ENCODE peak calls at places on chromosomes 1 and 21, in five cellular contexts. G is cardiac fibroblast, B is IMR-90, L is foreskin fibroblast, N is body of pancreas. K is an unnamed sample.

GRCh38 chr21:39009587-39010225 is 173.5 kb downstream of the PSMG1 start:
- DNase-seq in B (no peak), G (no peak), L (no peak), N (no peak), K (no peak)

GRCh38 chr1:43994794-43995790 is 3.7 kb downstream of the CCDC24 start:
- DNase-seq in N (no peak), B (no peak), G (peak), L (peak), K (no peak)

GRCh38 chr1:243712890-243713425 is 137.1 kb downstream of the AKT3 start:
- DNase-seq in G (no peak), B (peak), L (no peak), N (no peak), K (no peak)

GRCh38 chr1:179047637-179048002 is 21.9 kb downstream of the FAM20B start:
- DNase-seq in N (no peak), B (no peak), G (no peak), L (no peak), K (no peak)

GRCh38 chr21:45997495-45998275 is 16.1 kb downstream of the COL6A1 start:
- DNase-seq in B (no peak), N (no peak), G (no peak), L (no peak), K (no peak)

GRCh38 chr1:66386712-66387111 is 147.2 kb upstream of the SGIP1 start:
- DNase-seq in B (no peak), G (no peak), L (no peak), N (no peak), K (no peak)

GRCh38 chr1:96698332-96698983 is 23.1 kb upstream of the PTBP2 start:
- DNase-seq in L (no peak), N (no peak), G (peak), B (peak), K (no peak)

GRCh38 chr1:206722751-206723499 is 38.2 kb downstream of the MAPKAPK2 start:
- DNase-seq in N (no peak), L (no peak), B (no peak), G (peak), K (no peak)

GRCh38 chr1:60765204-60765603 is 317.2 kb upstream of the NFIA start:
- DNase-seq in G (peak), L (peak), B (no peak), N (peak), K (peak)

GRCh38 chr1:241555526-241555925 is 23.3 kb downstream of the KMO start:
- DNase-seq in G (no peak), N (no peak), L (no peak), B (no peak), K (no peak)

GRCh38 chr1:246528933-246529731 is 22.1 kb upstream of the SMYD3 start:
- DNase-seq in G (no peak), N (no peak), B (no peak), L (no peak), K (no peak)

GRCh38 chr1:240844466-240844865 is 232.5 kb upstream of the GREM2 start:
- DNase-seq in L (no peak), B (no peak), N (no peak), G (no peak), K (no peak)

GRCh38 chr1:116514708-116515525 is 55.9 kb downstream of the CD58 start:
- DNase-seq in L (peak), N (no peak), B (no peak), G (peak), K (peak)

GRCh38 chr1:67724928-67725560 is 40.0 kb downstream of the GADD45A start:
- DNase-seq in L (peak), G (peak), N (peak), B (peak), K (no peak)

GRCh38 chr1:226691257-226691656 is 47.8 kb downstream of the ITPKB start:
- DNase-seq in L (no peak), B (no peak), N (no peak), G (no peak), K (no peak)

GRCh38 chr1:24020032-24020431 is 39.9 kb upstream of the SRSF10 start:
- DNase-seq in L (peak), N (no peak), G (peak), B (peak), K (no peak)

GRCh38 chr1:41751804-41752513 is 166.8 kb downstream of the HIVEP3 start:
- DNase-seq in L (peak), B (peak), N (no peak), G (peak), K (no peak)

GRCh38 chr1:160520582-160520981 is 2.5 kb downstream of the SLAMF6 start:
- DNase-seq in N (no peak), G (no peak), B (no peak), L (no peak), K (no peak)

GRCh38 chr1:84426376-84426775 is 28.1 kb downstream of the DNASE2B start:
- DNase-seq in N (no peak), B (no peak), G (no peak), L (no peak), K (no peak)

GRCh38 chr1:201229095-201229494 is 38.5 kb downstream of the IGFN1 start:
- DNase-seq in G (no peak), B (no peak), L (no peak), N (no peak), K (no peak)

GRCh38 chr21:37224861-37225260 is 42.3 kb downstream of the VPS26C start:
- DNase-seq in N (no peak), B (no peak), G (no peak), L (no peak), K (no peak)

GRCh38 chr1:155871390-155871789 is 12.0 kb downstream of the SYT11 start:
- DNase-seq in L (peak), B (peak), G (peak), N (peak), K (no peak)

GRCh38 chr1:241639653-241640148 is 468 bp downstream of the CHML start:
- DNase-seq in L (no peak), B (no peak), N (no peak), G (no peak), K (no peak)

GRCh38 chr1:46621930-46622329 is 5.3 kb upstream of the MOB3C start:
- DNase-seq in N (no peak), L (peak), B (no peak), G (no peak), K (no peak)

GRCh38 chr1:46623733-46624695 is 7.4 kb upstream of the MOB3C start:
- DNase-seq in L (peak), B (peak), N (no peak), G (peak), K (no peak)

GRCh38 chr1:46619656-46620055 is 3.0 kb upstream of the MOB3C start:
- DNase-seq in G (no peak), L (no peak), N (no peak), B (no peak), K (no peak)

GRCh38 chr1:46618746-46619415 is 2.3 kb upstream of the MOB3C start:
- DNase-seq in B (no peak), G (no peak), N (no peak), L (no peak), K (no peak)

GRCh38 chr1:46622341-46622740 is 5.7 kb upstream of the MOB3C start:
- DNase-seq in B (peak), G (peak), L (peak), N (peak), K (no peak)
- TF ChIP-seq CTCF in B (peak), G (peak), L (peak), N (peak), K (peak)

DNA sequence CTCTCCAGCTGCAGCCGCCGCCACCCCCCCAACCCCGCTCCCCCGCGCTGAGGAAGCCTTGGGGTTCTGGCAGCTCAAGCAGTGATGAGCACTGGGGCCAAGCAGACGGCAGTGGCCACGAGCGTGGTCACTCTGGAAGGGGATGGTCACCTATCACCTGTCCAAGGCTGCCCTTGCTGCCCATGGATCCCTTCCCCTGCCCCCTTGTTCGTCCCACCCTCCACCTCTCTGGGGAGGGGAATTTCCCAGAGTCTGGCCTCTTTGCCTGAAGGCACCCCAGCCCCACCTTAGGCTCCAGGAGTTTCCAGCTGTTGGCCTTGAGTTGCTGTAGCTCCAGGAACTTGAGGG is 7.2 kb upstream of the SMIM12 start:
- DNase-seq in B (no peak), G (no peak), N (no peak), L (no peak), K (no peak)
- H3K4me3 ChIP-seq in B (peak), G (peak), N (no peak), L (peak), K (peak)

GRCh38 chr21:44836349-44836665 is 18.4 kb upstream of the SUMO3 start:
- DNase-seq in N (no peak), B (no peak), L (no peak), G (no peak), K (no peak)
- TF ChIP-seq CTCF in N (no peak), B (no peak), L (no peak), G (no peak), K (no peak)

GRCh38 chr1:52726265-52727113 is at the start of gene ZYG11B:
- DNase-seq in B (peak), L (peak), G (peak), N (peak), K (peak)

GRCh38 chr1:52723260-52723659 is 3.0 kb upstream of the ZYG11B start:
- DNase-seq in G (no peak), B (no peak), N (no peak), L (no peak), K (no peak)

GRCh38 chr1:52727114-52727586 is 897 bp downstream of the ZYG11B start:
- DNase-seq in L (peak), G (no peak), N (peak), B (no peak), K (no peak)

GRCh38 chr1:52725903-52726264 is 369 bp upstream of the ZYG11B start:
- DNase-seq in G (no peak), B (no peak), N (no peak), L (no peak), K (no peak)

DNA sequence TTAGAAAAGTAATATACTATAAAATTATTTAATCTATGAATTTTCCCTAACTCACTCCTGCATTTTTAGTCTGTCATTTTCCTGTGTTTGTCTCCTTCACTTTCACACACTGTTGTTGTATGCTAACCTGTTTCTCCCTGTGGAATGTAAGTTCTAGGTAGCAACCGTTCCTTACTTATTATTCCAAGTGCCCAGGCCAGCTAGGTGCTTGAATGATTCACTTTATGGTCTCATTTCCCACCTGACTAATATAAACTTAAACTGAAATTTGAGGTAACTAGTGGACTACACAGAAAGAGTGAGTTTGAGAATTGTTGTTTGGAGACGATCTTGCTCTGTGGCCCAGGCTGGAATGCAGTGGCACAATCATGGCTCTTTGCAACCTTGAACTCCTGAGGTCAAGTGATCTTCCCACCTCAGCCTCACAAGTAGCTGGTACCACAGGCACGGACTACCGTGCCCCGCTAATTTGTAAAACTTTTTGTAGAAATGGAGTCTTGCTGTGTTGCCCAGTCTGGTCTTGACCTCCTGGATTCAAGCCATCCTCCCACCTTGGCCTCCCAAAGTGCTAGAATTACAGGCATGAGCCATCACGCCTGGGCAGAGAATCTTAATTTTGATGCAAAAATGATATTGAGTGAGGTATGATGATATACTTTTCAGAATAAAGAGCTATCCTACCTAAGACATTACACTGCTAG is 1.9 kb downstream of the ZYG11B start:
- DNase-seq in G (no peak), B (no peak), L (no peak), N (no peak), K (no peak)
- H3K4me3 ChIP-seq in G (no peak), B (no peak), L (peak), N (no peak), K (no peak)

DNA sequence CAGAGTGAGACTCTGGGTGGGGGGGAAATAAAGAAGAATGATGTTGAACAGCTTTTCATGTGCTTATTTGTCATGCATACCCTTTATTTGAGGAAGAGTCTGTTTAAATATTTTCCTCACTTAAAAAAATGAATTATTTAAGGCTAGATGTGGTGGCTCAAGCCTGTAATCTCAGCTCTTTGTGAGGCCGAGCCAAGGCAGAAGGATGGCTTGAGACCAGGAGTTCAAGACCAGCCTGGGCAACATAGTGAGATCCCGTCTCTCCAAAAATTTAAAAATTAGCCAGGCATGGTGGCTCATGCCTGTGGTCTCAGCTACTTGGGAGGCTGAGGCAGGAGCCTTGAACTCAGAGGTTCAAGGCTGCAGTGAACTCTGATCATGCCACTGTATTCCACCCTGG is 25.4 kb downstream of the SLC30A1 start:
- DNase-seq in B (no peak), N (no peak), G (no peak), L (no peak), K (no peak)
- TF ChIP-seq CTCF in B (no peak), N (no peak), G (no peak), L (no peak), K (no peak)

GRCh38 chr1:212432706-212433576 is at the start of gene NENF:
- DNase-seq in G (peak), B (peak), N (peak), L (peak), K (no peak)

GRCh38 chr1:212431656-212432055 is 1.1 kb upstream of the NENF start:
- DNase-seq in N (no peak), G (no peak), B (no peak), L (no peak), K (no peak)

GRCh38 chr1:212430416-212430815 is 2.3 kb upstream of the NENF start:
- DNase-seq in L (peak), B (peak), G (no peak), N (no peak), K (no peak)

GRCh38 chr1:212432163-212432705 is 486 bp upstream of the NENF start:
- DNase-seq in G (no peak), N (no peak), B (no peak), L (no peak), K (no peak)

DNA sequence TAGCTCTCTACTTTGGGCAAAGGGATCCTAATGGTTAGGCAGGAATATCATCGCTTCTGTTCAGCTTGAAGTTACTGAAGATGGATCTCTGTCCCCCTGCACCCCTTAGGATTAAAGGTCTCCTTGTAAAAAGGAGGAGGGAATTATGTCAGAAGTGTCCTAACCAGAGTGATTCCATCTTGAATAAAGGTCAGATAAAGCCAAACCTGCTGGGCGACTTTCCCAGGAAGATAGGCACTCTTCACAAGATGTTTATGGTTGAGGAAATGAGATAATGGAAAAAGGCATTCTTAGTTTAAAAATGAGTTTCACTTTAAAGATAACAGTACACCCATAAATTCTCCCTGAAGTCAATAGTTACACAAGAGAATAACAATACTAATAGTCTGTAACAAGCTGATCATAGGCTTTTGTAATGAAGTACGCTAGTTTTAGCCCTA is 1.7 kb upstream of the NENF start:
- DNase-seq in G (no peak), B (peak), N (no peak), L (no peak), K (no peak)
- H3K4me3 ChIP-seq in G (no peak), B (no peak), N (no peak), L (no peak), K (no peak)

DNA sequence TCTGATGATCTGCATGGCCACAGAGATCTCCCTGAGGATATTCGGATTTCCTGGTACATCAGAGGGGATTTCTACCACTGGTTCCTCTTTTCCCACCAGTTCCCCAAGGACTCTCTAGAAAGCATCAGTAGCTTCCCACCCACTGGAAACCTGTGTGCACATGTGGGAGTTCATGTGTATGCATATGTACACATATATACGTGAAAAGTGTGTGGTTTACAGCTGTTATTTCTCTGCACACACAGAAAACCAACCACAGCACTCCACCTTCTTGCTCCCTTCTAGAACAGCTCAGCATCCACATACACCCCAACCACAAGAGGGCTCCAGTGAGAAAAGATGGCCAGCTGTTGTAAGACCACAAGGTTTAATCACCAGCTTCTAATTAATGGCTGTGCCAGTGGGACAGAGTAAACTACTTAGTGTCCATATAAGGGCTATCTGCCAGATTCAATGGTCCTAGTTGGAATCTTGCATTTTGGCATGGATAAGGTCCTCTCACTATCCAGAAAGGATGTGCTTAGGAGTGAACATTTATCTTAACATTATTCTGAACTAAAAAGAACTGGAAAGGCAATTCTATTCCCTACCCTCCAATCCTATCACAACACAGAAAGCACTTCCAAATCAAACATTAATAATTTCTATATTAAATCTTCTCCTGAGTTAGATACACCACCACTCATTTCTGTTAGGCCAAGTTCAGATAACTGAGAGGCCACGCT is 24.1 kb downstream of the GPR3 start:
- DNase-seq in L (peak), B (peak), N (peak), G (peak), K (peak)
- TF ChIP-seq CTCF in L (peak), B (peak), N (peak), G (peak), K (peak)

DNA sequence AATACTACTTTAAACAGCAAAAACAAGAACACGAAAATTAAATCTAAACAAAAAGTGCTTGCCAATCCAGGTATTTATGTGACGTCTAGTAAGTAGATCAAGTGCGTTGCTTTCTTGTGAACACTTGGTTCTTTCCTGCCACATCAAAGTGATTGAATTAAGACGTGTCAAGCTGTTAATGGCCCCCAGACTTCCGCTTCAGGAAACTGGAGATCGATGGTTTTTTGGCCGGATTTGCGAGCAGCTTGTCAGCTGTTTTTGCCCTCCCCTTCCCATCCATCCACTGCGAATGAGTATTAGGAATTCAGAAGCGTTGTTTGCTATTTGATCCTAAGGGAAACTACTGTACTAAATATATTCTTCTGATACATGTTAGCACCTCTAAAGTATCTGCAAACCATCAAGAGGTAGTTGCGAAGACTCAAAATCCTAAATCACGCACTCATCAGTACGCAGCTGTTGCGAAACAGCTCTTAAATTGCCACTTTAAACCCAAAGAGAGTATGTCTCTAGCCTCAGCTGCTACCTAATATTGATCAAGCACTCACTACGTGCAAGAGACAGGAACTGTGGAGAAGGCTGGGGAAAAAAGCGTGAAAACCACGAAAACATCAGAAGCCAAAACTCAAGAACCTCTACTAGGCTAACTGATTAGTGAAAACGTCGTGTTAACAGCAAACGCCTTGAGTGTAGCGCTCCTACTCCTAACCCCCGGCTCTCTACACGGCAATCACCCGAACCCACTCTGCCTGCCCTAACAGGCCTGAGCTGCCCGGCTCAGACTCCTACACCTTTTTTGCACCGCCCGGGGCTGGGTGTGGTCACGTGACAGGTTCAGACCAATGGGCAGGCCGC is 473 bp upstream of the BRDT start:
- DNase-seq in N (no peak), L (no peak), B (no peak), G (no peak), K (no peak)
- H3K4me3 ChIP-seq in N (no peak), L (no peak), B (no peak), G (no peak), K (no peak)

GRCh38 chr1:38403667-38404066 is 357.1 kb upstream of the POU3F1 start:
- DNase-seq in N (no peak), B (no peak), L (no peak), G (no peak), K (no peak)
- TF ChIP-seq CTCF in N (no peak), B (no peak), L (no peak), G (no peak), K (peak)